ENCODE peak calls at places on chromosome X, in four cellular contexts. I is progenitor cell of endocrine pancreas, K is tibial nerve, O is bronchial epithelial cell. H is an unnamed sample.

GRCh38 chrX:46759645-46759974 is 692 bp upstream of the SLC9A7 start:
- DNase-seq in I (no peak), K (no peak), O (no peak), H (no peak)

GRCh38 chrX:149825424-149825823 is 43.7 kb downstream of the MAGEA9 start:
- DNase-seq in I (no peak), K (no peak), O (no peak), H (no peak)

GRCh38 chrX:72041166-72041565 is 90.5 kb downstream of the RTL5 start:
- DNase-seq in I (no peak), K (no peak), O (no peak), H (no peak)

GRCh38 chrX:42519666-42520231 is 258.2 kb downstream of the PPP1R2C start:
- DNase-seq in I (no peak), K (no peak), O (peak; percentile 45), H (no peak)

GRCh38 chrX:143754183-143754582 is 33.6 kb upstream of the SPANXN2 start:
- DNase-seq in I (no peak), K (no peak), O (peak; percentile 48), H (no peak)

GRCh38 chrX:45267007-45267406 is 66.3 kb upstream of the DIPK2B start:
- DNase-seq in I (no peak), K (no peak), O (no peak), H (no peak)

GRCh38 chrX:18428006-18428405 is 2.6 kb downstream of the CDKL5 start:
- DNase-seq in I (no peak), K (no peak), O (no peak), H (no peak)

GRCh38 chrX:154750301-154751120 is at the start of gene GAB3:
- DNase-seq in I (peak; percentile 14), K (no peak), O (no peak), H (no peak)

GRCh38 chrX:19769467-19769866 is 117.9 kb downstream of the SH3KBP1 start:
- DNase-seq in I (no peak), K (no peak), O (no peak), H (no peak)

H was measured in suprapubic skin.